ENCODE peak calls at places on chromosomes 13 and 19, in four cellular contexts. E, D, W and J are unnamed samples.

GRCh38 chr13:26487781-26488180 is 69.7 kb upstream of the WASF3 start:
- DNase-seq in D (no peak), W (no peak), E (no peak), J (no peak)

GRCh38 chr13:87919956-87920355 is 248.8 kb downstream of the SLITRK5 start:
- DNase-seq in D (no peak), E (no peak), W (no peak), J (no peak)

GRCh38 chr13:94251801-94252200 is 227.7 kb downstream of the DCT start:
- DNase-seq in W (no peak), E (no peak), D (no peak), J (no peak)

GRCh38 chr13:19181621-19182485 is at the start of gene TUBA3C:
- DNase-seq in D (no peak), E (peak; percentile 39), W (no peak), J (no peak)

GRCh38 chr13:108561152-108561551 is 68.3 kb upstream of the MYO16 start:
- DNase-seq in E (no peak), W (no peak), D (no peak), J (no peak)

GRCh38 chr19:49614096-49614857 is 23.3 kb downstream of the PRR12 start:
- DNase-seq in D (no peak), W (peak; percentile 51), E (no peak), J (peak; percentile 78)

GRCh38 chr13:112374271-112374670 is 1.9 kb upstream of the SPACA7 start:
- DNase-seq in E (no peak), W (no peak), D (no peak), J (no peak)

GRCh38 chr13:23668557-23668956 is 98.3 kb downstream of the TNFRSF19 start:
- DNase-seq in W (no peak), E (no peak), D (no peak), J (no peak)

GRCh38 chr13:29758591-29759114 is 91.8 kb downstream of the UBL3 start:
- DNase-seq in D (no peak), W (peak; percentile 5), E (no peak), J (no peak)

GRCh38 chr13:108525867-108526266 is 103.5 kb upstream of the MYO16 start:
- DNase-seq in E (no peak), D (no peak), W (no peak), J (no peak)

DNA sequence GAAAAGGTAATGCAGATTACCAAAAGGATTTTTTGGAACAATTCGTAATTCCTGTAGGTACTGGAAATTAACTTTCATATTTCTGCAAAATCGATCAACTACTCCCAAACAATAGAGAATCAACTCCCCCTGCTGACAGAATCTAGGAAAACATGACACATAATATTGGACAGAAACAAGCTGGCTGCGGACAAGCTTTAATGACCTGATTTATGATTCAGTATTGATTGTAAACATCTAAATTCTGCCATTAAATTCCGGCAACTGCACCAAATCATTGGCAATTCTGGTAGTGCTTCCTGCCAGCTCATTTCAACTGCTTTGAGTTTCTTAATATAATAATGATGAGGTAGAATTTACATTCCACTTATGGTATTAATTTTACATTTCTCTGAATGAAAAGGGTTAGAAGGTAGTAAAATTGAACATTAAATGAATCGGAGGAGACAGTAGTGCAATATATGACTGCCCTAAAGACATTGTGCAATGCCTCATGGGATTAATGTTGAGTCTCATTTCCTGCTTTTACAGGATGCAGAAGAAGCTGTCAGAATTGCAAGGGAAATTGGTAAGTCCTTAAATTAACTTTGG is 146.5 kb downstream of the PCCA start:
- DNase-seq in W (peak; percentile 60), D (no peak), E (peak; percentile 13), J (peak; percentile 23)
- TF ChIP-seq PHF8 in W (no peak), D (no peak), E (no peak), J (no peak)

DNA sequence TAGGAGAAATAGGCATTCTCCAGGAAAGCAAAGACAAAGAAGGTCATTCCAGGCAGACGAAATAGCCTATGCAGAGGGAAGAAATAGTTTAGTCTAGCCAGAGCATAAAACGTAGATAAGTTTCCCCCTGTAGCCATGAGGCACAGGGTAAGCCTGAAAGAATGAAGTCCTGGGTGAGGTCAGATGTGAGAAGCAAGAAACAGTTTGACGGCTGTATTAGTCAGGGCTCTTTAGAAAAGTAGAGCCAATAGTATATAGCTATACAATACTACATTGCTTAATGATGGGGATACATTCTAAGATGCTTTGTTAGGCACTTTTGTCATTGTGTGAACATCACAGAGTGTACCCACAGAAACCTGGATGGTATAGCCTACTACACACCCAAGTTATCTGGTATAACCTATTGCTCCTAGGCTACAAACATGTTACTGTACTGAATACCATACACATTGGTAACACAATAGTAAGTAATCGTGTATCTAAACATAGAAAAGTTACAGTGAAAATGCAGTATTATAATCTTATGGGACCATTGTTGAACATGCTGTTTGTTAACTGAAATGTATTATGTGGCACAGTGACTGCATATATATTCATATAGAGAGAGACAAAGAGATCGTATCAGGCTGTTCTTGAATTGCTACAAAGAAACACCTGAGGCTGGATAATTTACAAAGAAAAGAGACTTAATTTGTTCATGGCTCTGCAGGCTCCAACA is 59.3 kb upstream of the WDFY2 start:
- DNase-seq in D (no peak), W (no peak), E (no peak), J (no peak)
- TF ChIP-seq PHF8 in D (no peak), W (no peak), E (no peak), J (no peak)

DNA sequence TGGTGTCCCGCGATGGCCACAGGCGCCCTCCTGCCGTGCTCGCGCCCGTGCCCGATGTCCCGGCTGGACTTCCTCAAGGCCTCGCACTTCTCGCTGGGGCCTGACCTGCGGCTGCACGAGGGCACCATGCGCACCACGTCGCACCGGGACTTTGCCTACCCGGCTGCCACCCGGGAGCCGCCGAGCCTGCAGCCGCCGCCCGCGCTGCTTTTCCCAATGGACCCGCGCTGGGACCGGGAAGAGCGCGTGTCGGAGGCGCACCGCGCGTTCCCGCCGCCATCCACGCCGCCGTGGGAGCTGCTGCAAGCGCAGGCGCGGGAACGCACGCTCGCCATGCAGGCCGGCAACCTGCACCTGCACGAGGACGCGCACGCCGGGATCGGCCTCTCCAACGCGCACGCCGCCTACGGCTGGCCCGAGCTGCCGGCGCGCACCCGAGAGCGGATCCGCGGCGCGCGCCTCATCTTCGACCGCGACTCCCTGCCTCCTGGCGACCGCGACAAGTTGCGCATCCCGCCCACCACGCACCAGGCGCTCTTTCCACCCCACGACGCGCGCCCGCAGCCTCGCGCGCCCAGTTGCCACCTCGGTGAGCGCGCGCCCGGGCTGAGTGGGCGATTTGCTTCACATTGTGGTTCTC is 12.1 kb upstream of the PEX11G start:
- DNase-seq in E (peak; percentile 80), W (peak; percentile 35), D (peak; percentile 92), J (peak; percentile 65)
- TF ChIP-seq PHF8 in E (peak; percentile 52), W (no peak), D (peak; percentile 67), J (no peak)

DNA sequence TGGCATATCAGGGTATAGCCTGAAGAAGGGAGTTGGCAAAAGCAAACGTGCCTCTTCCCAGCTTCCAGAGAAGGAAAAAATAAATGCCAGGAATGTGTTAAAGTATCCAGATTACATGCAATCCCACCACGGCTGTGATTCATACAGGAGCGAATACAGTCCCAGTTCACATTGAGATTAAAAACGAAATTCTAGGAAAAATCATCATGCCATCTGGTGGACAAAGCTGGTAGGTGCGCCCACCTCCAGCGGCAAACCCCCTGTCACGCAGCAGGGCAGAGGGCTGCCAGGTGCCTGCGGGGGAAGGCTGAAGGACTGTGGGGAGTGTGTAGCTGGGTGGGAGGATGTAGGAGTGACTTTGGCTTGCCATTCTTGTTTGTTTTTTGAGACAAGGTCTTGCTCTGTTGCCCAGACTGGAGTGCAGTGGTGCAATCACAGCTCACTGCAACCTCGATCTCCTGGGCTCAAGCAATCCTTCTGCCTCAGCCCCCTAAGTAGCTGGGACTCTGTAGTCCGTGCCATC is 6.4 kb upstream of the DMWD start:
- DNase-seq in W (peak; percentile 31), E (peak; percentile 80), D (peak; percentile 83), J (peak; percentile 68)
- TF ChIP-seq PHF8 in W (no peak), E (no peak), D (no peak), J (no peak)

GRCh38 chr19:18558595-18558994 is 925 bp downstream of the KXD1 start:
- DNase-seq in W (no peak), E (peak; percentile 40), D (no peak), J (no peak)
- TF ChIP-seq PHF8 in W (no peak), E (no peak), D (no peak), J (no peak)

GRCh38 chr13:39148513-39148961 is 110.3 kb downstream of the NHLRC3 start:
- DNase-seq in W (no peak), D (no peak), E (no peak), J (no peak)
- TF ChIP-seq PHF8 in W (no peak), D (no peak), E (no peak), J (no peak)

GRCh38 chr19:4228765-4229178 is 551 bp upstream of the EBI3 start:
- DNase-seq in D (no peak), W (no peak), E (no peak), J (no peak)

GRCh38 chr19:4227771-4228170 is 1.6 kb upstream of the EBI3 start:
- DNase-seq in E (no peak), D (no peak), W (no peak), J (no peak)

GRCh38 chr19:4225902-4226301 is 3.4 kb upstream of the EBI3 start:
- DNase-seq in E (no peak), D (no peak), W (no peak), J (no peak)

GRCh38 chr19:4232614-4233281 is 3.4 kb downstream of the EBI3 start:
- DNase-seq in D (peak; percentile 55), W (no peak), E (no peak), J (no peak)

GRCh38 chr19:4229179-4229931 is at the start of gene EBI3:
- DNase-seq in D (no peak), E (peak; percentile 78), W (no peak), J (peak; percentile 74)
- TF ChIP-seq PHF8 in D (no peak), E (no peak), W (no peak), J (no peak)

DNA sequence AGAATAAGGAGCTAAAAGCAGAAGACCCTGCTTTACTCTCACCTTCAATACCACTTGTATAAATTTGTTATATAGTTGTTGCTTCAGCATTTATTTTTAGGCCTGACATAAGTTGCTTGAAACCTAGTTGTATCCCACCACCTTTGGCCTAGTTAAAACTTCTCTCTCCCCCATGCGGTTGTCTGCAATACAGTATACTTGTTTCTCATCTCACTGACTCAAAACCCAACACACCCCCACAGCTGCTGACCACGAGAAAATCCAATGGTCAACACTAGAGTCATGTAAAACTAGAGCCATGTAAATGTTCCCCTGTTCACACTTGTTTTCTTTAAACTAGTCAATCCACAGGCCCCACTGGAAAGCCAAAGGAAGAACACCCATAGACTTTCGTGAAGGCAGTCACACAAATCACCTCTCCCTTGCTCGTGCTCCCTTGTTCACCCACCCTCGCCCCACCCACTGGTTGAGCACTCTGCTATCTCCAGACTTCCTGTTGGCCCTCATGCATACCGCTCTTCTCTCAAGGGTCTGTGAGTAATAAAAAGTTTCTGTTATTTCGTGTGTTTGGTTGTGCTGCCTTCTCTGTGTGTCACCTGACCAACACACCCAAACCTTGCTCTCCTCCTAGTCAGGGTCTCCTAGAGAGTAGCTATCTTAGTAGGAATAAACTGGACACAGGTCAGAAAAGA is 12.9 kb upstream of the CCDC169 start:
- DNase-seq in E (no peak), W (no peak), D (no peak), J (no peak)
- TF ChIP-seq PHF8 in E (no peak), W (no peak), D (no peak), J (no peak)